ENCODE peak calls at places on chromosomes 6 and 20, in nine cellular contexts. B is upper lobe of right lung, Z is body of pancreas, P is mammary epithelial cell, D is adrenal gland, A is transverse colon, Q is Panc1, E is mucosa of descending colon, R is left ventricle myocardium inferior. O is an unnamed sample.

GRCh38 chr6:44508646-44509045 is 121.1 kb downstream of the CDC5L start:
- DNase-seq in B (no peak), Z (no peak), P (peak; percentile 57), D (no peak), A (no peak), Q (no peak), E (no peak), R (no peak), O (no peak)

GRCh38 chr6:3356824-3357420 is 98.2 kb downstream of the PSMG4 start:
- DNase-seq in B (no peak), Z (peak; percentile 45), P (no peak), D (no peak), A (no peak), Q (no peak), E (no peak), R (no peak), O (no peak)

GRCh38 chr20:31837896-31838397 is 7.5 kb downstream of the FOXS1 start:
- DNase-seq in B (no peak), Z (no peak), P (peak; percentile 35), D (no peak), A (no peak), Q (no peak), E (no peak), R (no peak), O (no peak)

GRCh38 chr20:45857836-45858250 is 429 bp downstream of the ZSWIM3 start:
- DNase-seq in B (no peak), Z (no peak), P (no peak), D (no peak), A (no peak), Q (no peak), E (no peak), R (no peak), O (no peak)

GRCh38 chr6:84539122-84539856 is 225.1 kb downstream of the TBX18 start:
- DNase-seq in B (no peak), Z (no peak), P (no peak), D (no peak), A (no peak), Q (no peak), E (no peak), R (no peak), O (no peak)

GRCh38 chr20:17854307-17854903 is 114.2 kb downstream of the SNX5 start:
- DNase-seq in B (peak; percentile 74), Z (peak; percentile 76), P (peak; percentile 27), D (peak; percentile 60), A (peak; percentile 82), Q (no peak), E (peak; percentile 83), R (peak; percentile 68), O (no peak)

GRCh38 chr6:111975501-111975900 is 78.4 kb upstream of the CCN6 start:
- DNase-seq in B (no peak), Z (no peak), P (no peak), D (no peak), A (no peak), Q (no peak), E (no peak), R (no peak), O (no peak)

GRCh38 chr20:15654208-15654649 is 919.0 kb downstream of the KIF16B start:
- DNase-seq in B (no peak), Z (peak; percentile 39), P (peak; percentile 55), D (peak; percentile 46), A (peak; percentile 32), Q (no peak), E (no peak), R (no peak), O (no peak)

GRCh38 chr6:16766043-16766521 is 4.8 kb upstream of the ATXN1 start:
- DNase-seq in B (no peak), Z (no peak), P (peak; percentile 80), D (no peak), A (no peak), Q (peak; percentile 94), E (no peak), R (no peak), O (no peak)

GRCh38 chr6:54717849-54718455 is 128.6 kb upstream of the FAM83B start:
- DNase-seq in B (no peak), Z (peak; percentile 78), P (peak; percentile 81), D (peak; percentile 31), A (peak; percentile 86), Q (peak; percentile 77), E (peak; percentile 31), R (no peak), O (no peak)

GRCh38 chr6:20331625-20332024 is 70.1 kb upstream of the E2F3 start:
- DNase-seq in B (no peak), Z (no peak), P (no peak), D (no peak), A (no peak), Q (no peak), E (no peak), R (no peak), O (no peak)

GRCh38 chr6:169340395-169340794 is 86.7 kb upstream of the THBS2 start:
- DNase-seq in B (no peak), Z (no peak), P (peak; percentile 79), D (peak; percentile 64), A (no peak), Q (no peak), E (peak; percentile 41), R (no peak), O (peak; percentile 37)

GRCh38 chr6:37515712-37516075 is 16.0 kb upstream of the CCDC167 start:
- DNase-seq in B (no peak), Z (no peak), P (no peak), D (no peak), A (no peak), Q (no peak), E (no peak), R (no peak), O (no peak)

GRCh38 chr6:37514840-37515239 is 15.1 kb upstream of the CCDC167 start:
- DNase-seq in B (no peak), Z (peak; percentile 20), P (no peak), D (no peak), A (no peak), Q (no peak), E (no peak), R (no peak), O (no peak)

GRCh38 chr6:37516920-37517405 is 17.3 kb upstream of the CCDC167 start:
- DNase-seq in B (no peak), Z (no peak), P (no peak), D (no peak), A (no peak), Q (no peak), E (no peak), R (no peak), O (no peak)

GRCh38 chr6:37517411-37517812 is 17.7 kb upstream of the CCDC167 start:
- DNase-seq in B (no peak), Z (no peak), P (no peak), D (no peak), A (peak; percentile 31), Q (no peak), E (no peak), R (no peak), O (no peak)

GRCh38 chr6:37516076-37516919 is 16.6 kb upstream of the CCDC167 start:
- DNase-seq in B (peak; percentile 80), Z (peak; percentile 65), P (peak; percentile 48), D (peak; percentile 70), A (peak; percentile 56), Q (no peak), E (peak; percentile 62), R (peak; percentile 31), O (peak; percentile 68)
- TF ChIP-seq CTCF in B (no peak), Z (no peak), P (no peak), D (no peak), A (no peak), Q (no peak), E (no peak), R (no peak), O (no peak)

DNA sequence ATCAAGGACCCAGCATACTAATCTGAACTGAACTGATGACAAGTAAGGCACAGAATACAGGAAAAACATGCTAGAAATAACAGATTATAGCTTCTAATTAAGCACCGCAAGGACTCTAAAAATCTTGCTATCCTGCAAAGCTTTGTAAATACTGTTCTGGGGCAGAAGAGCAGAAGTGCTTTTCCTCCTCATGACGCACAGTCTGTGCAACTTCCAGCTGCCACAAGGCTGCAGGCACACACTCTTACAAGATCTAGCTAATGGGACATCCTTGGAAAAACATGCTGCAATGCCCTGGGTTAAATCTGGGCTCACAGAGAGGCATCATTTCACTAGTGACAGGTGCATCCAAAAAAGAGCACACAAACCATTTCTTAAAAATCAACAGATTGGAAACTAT is 188.6 kb downstream of the GJA10 start:
- DNase-seq in B (no peak), Z (no peak), P (no peak), D (no peak), A (no peak), Q (no peak), E (no peak), R (no peak), O (no peak)
- H3K36me3 ChIP-seq in B (no peaks in the 10 kb centered on the region), Z (no peaks in the 10 kb centered on the region), P (no peaks in the 10 kb centered on the region), D (no peaks in the 10 kb centered on the region), A (no peaks in the 10 kb centered on the region), Q (no peaks in the 10 kb centered on the region), E (no peaks in the 10 kb centered on the region), R (no peaks in the 10 kb centered on the region), O (no peaks in the 10 kb centered on the region)

GRCh38 chr6:90220273-90220672 is 76.4 kb downstream of the BACH2 start:
- DNase-seq in B (no peak), Z (peak; percentile 27), P (no peak), D (no peak), A (no peak), Q (no peak), E (no peak), R (no peak), O (no peak)

GRCh38 chr6:90221403-90221802 is 75.2 kb downstream of the BACH2 start:
- DNase-seq in B (no peak), Z (no peak), P (no peak), D (no peak), A (no peak), Q (no peak), E (no peak), R (no peak), O (no peak)

GRCh38 chr6:90222724-90223198 is 73.9 kb downstream of the BACH2 start:
- DNase-seq in B (no peak), Z (no peak), P (peak; percentile 87), D (no peak), A (no peak), Q (no peak), E (no peak), R (no peak), O (no peak)

GRCh38 chr6:90219168-90219985 is 77.3 kb downstream of the BACH2 start:
- DNase-seq in B (no peak), Z (peak; percentile 65), P (no peak), D (peak; percentile 17), A (peak; percentile 20), Q (no peak), E (no peak), R (no peak), O (no peak)

GRCh38 chr6:90222008-90222407 is 74.6 kb downstream of the BACH2 start:
- DNase-seq in B (no peak), Z (no peak), P (no peak), D (no peak), A (no peak), Q (no peak), E (no peak), R (no peak), O (no peak)
- H3K4me1 ChIP-seq in B (peaks cover 18% of the 10 kb centered on the region), Z (peaks cover 37% of the 10 kb centered on the region), P (peaks cover 25% of the 10 kb centered on the region), D (peaks cover 23% of the 10 kb centered on the region), A (peaks cover 7% of the 10 kb centered on the region), Q (peaks cover 25% of the 10 kb centered on the region), E (peaks cover 8% of the 10 kb centered on the region), R (peaks cover 27% of the 10 kb centered on the region), O (peaks cover 32% of the 10 kb centered on the region)

DNA sequence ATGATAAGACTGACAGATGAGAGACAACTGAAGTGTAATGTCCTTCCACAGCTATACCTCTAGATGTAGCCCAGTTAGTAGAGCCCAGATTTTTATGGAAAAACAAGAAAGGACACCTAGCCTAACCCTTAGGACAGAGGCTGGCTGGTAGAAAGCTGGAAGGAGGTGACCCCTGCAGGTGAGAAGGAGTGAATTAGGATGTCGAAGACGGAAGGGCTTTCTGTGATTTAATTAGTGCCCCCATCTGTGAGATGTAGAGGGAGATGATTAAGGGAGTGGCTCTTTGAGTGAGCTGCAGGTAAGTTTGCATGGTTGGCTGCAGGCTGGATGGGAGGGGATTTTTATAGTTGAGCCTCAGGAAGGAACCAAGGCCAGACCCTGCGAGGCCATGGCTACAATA is 82.8 kb downstream of the GFRA4 start:
- DNase-seq in B (no peak), Z (no peak), P (no peak), D (no peak), A (no peak), Q (no peak), E (no peak), R (no peak), O (no peak)
- TF ChIP-seq CTCF in B (no peak), Z (peak; percentile 14), P (no peak), D (no peak), A (no peak), Q (peak; percentile 6), E (no peak), R (no peak), O (no peak)